ENCODE peak calls at places on chromosomes 6 and 20, in eight cellular contexts. One of them, this sample, is unnamed.

GRCh38 chr20:46520976-46521579 is 7.7 kb upstream of the ZNF334 start:
- DNase-seq in upper lobe of right lung: no peak
- DNase-seq in Peyer's patch: no peak
- DNase-seq in cardiac muscle cell: peak; percentile 68
- DNase-seq in transverse colon: peak; percentile 44
- DNase-seq in CD8-positive, alpha-beta T cell: peak; percentile 17
- DNase-seq in left ventricle myocardium inferior: no peak
- DNase-seq in thyroid gland: peak; percentile 58
- DNase-seq in this sample: peak; percentile 67

GRCh38 chr6:101195581-101195980 is 197.9 kb upstream of the GRIK2 start:
- DNase-seq in upper lobe of right lung: no peak
- DNase-seq in Peyer's patch: no peak
- DNase-seq in cardiac muscle cell: no peak
- DNase-seq in transverse colon: no peak
- DNase-seq in CD8-positive, alpha-beta T cell: no peak
- DNase-seq in left ventricle myocardium inferior: no peak
- DNase-seq in thyroid gland: no peak
- DNase-seq in this sample: no peak

GRCh38 chr6:145148392-145149175 is 586.7 kb downstream of the EPM2A start:
- DNase-seq in upper lobe of right lung: peak; percentile 66
- DNase-seq in Peyer's patch: no peak
- DNase-seq in cardiac muscle cell: no peak
- DNase-seq in transverse colon: no peak
- DNase-seq in CD8-positive, alpha-beta T cell: no peak
- DNase-seq in left ventricle myocardium inferior: no peak
- DNase-seq in thyroid gland: no peak
- DNase-seq in this sample: peak; percentile 29

GRCh38 chr20:9514461-9515210 is at the start of gene LAMP5:
- DNase-seq in upper lobe of right lung: no peak
- DNase-seq in Peyer's patch: no peak
- DNase-seq in cardiac muscle cell: peak; percentile 89
- DNase-seq in transverse colon: no peak
- DNase-seq in CD8-positive, alpha-beta T cell: no peak
- DNase-seq in left ventricle myocardium inferior: no peak
- DNase-seq in thyroid gland: peak; percentile 27
- DNase-seq in this sample: no peak

GRCh38 chr6:63904844-63905243 is 269.2 kb downstream of the PHF3 start:
- DNase-seq in upper lobe of right lung: no peak
- DNase-seq in Peyer's patch: no peak
- DNase-seq in cardiac muscle cell: no peak
- DNase-seq in transverse colon: no peak
- DNase-seq in CD8-positive, alpha-beta T cell: no peak
- DNase-seq in left ventricle myocardium inferior: no peak
- DNase-seq in thyroid gland: no peak
- DNase-seq in this sample: no peak

GRCh38 chr20:4018015-4018748 is 2.8 kb upstream of the RNF24 start:
- DNase-seq in upper lobe of right lung: no peak
- DNase-seq in Peyer's patch: no peak
- DNase-seq in cardiac muscle cell: no peak
- DNase-seq in transverse colon: no peak
- DNase-seq in CD8-positive, alpha-beta T cell: no peak
- DNase-seq in left ventricle myocardium inferior: no peak
- DNase-seq in thyroid gland: peak; percentile 28
- DNase-seq in this sample: no peak

GRCh38 chr20:7650081-7650480 is 290.2 kb downstream of the HAO1 start:
- DNase-seq in upper lobe of right lung: no peak
- DNase-seq in Peyer's patch: no peak
- DNase-seq in cardiac muscle cell: no peak
- DNase-seq in transverse colon: no peak
- DNase-seq in CD8-positive, alpha-beta T cell: no peak
- DNase-seq in left ventricle myocardium inferior: no peak
- DNase-seq in thyroid gland: no peak
- DNase-seq in this sample: no peak

GRCh38 chr6:139590206-139590605 is 215.8 kb upstream of the CITED2 start:
- DNase-seq in upper lobe of right lung: no peak
- DNase-seq in Peyer's patch: no peak
- DNase-seq in cardiac muscle cell: no peak
- DNase-seq in transverse colon: peak; percentile 21
- DNase-seq in CD8-positive, alpha-beta T cell: no peak
- DNase-seq in left ventricle myocardium inferior: no peak
- DNase-seq in thyroid gland: peak; percentile 29
- DNase-seq in this sample: peak; percentile 53

GRCh38 chr20:14335122-14335521 is 2.3 kb downstream of the FLRT3 start:
- DNase-seq in upper lobe of right lung: no peak
- DNase-seq in Peyer's patch: no peak
- DNase-seq in cardiac muscle cell: no peak
- DNase-seq in transverse colon: no peak
- DNase-seq in CD8-positive, alpha-beta T cell: no peak
- DNase-seq in left ventricle myocardium inferior: no peak
- DNase-seq in thyroid gland: no peak
- DNase-seq in this sample: no peak

GRCh38 chr20:14337400-14338171 is at the start of gene FLRT3:
- DNase-seq in upper lobe of right lung: peak; percentile 72
- DNase-seq in Peyer's patch: peak; percentile 68
- DNase-seq in cardiac muscle cell: peak; percentile 94
- DNase-seq in transverse colon: peak; percentile 79
- DNase-seq in CD8-positive, alpha-beta T cell: no peak
- DNase-seq in left ventricle myocardium inferior: peak; percentile 36
- DNase-seq in thyroid gland: peak; percentile 92
- DNase-seq in this sample: peak; percentile 85

GRCh38 chr20:14334306-14334930 is 3.0 kb downstream of the FLRT3 start:
- DNase-seq in upper lobe of right lung: no peak
- DNase-seq in Peyer's patch: no peak
- DNase-seq in cardiac muscle cell: peak; percentile 75
- DNase-seq in transverse colon: no peak
- DNase-seq in CD8-positive, alpha-beta T cell: no peak
- DNase-seq in left ventricle myocardium inferior: no peak
- DNase-seq in thyroid gland: peak; percentile 59
- DNase-seq in this sample: peak; percentile 47

GRCh38 chr20:14333734-14334133 is 3.7 kb downstream of the FLRT3 start:
- DNase-seq in upper lobe of right lung: no peak
- DNase-seq in Peyer's patch: no peak
- DNase-seq in cardiac muscle cell: no peak
- DNase-seq in transverse colon: no peak
- DNase-seq in CD8-positive, alpha-beta T cell: no peak
- DNase-seq in left ventricle myocardium inferior: no peak
- DNase-seq in thyroid gland: no peak
- DNase-seq in this sample: no peak

GRCh38 chr20:14336667-14337066 is 745 bp downstream of the FLRT3 start:
- DNase-seq in upper lobe of right lung: no peak
- DNase-seq in Peyer's patch: no peak
- DNase-seq in cardiac muscle cell: peak; percentile 55
- DNase-seq in transverse colon: no peak
- DNase-seq in CD8-positive, alpha-beta T cell: no peak
- DNase-seq in left ventricle myocardium inferior: no peak
- DNase-seq in thyroid gland: peak; percentile 5
- DNase-seq in this sample: no peak
- H3K27ac ChIP-seq in upper lobe of right lung: peak overlapping the region; percentile 71
- H3K27ac ChIP-seq in Peyer's patch: no peak overlapping the region
- H3K27ac ChIP-seq in cardiac muscle cell: peak overlapping the region; percentile 84
- H3K27ac ChIP-seq in transverse colon: peak overlapping the region; percentile 65
- H3K27ac ChIP-seq in CD8-positive, alpha-beta T cell: no peak overlapping the region
- H3K27ac ChIP-seq in left ventricle myocardium inferior: no peak overlapping the region
- H3K27ac ChIP-seq in thyroid gland: no peak overlapping the region
- H3K27ac ChIP-seq in this sample: peak overlapping the region; percentile 82

GRCh38 chr6:44454198-44454597 is 66.7 kb downstream of the CDC5L start:
- DNase-seq in upper lobe of right lung: no peak
- DNase-seq in Peyer's patch: no peak
- DNase-seq in cardiac muscle cell: no peak
- DNase-seq in transverse colon: no peak
- DNase-seq in CD8-positive, alpha-beta T cell: no peak
- DNase-seq in left ventricle myocardium inferior: no peak
- DNase-seq in thyroid gland: no peak
- DNase-seq in this sample: no peak

GRCh38 chr6:44458551-44458950 is 71.0 kb downstream of the CDC5L start:
- DNase-seq in upper lobe of right lung: no peak
- DNase-seq in Peyer's patch: no peak
- DNase-seq in cardiac muscle cell: no peak
- DNase-seq in transverse colon: no peak
- DNase-seq in CD8-positive, alpha-beta T cell: no peak
- DNase-seq in left ventricle myocardium inferior: no peak
- DNase-seq in thyroid gland: no peak
- DNase-seq in this sample: no peak

GRCh38 chr6:44456070-44456965 is 68.8 kb downstream of the CDC5L start:
- DNase-seq in upper lobe of right lung: no peak
- DNase-seq in Peyer's patch: no peak
- DNase-seq in cardiac muscle cell: peak; percentile 59
- DNase-seq in transverse colon: peak; percentile 34
- DNase-seq in CD8-positive, alpha-beta T cell: peak; percentile 7
- DNase-seq in left ventricle myocardium inferior: no peak
- DNase-seq in thyroid gland: peak; percentile 31
- DNase-seq in this sample: peak; percentile 46

GRCh38 chr6:44457606-44458005 is 70.1 kb downstream of the CDC5L start:
- DNase-seq in upper lobe of right lung: no peak
- DNase-seq in Peyer's patch: no peak
- DNase-seq in cardiac muscle cell: no peak
- DNase-seq in transverse colon: no peak
- DNase-seq in CD8-positive, alpha-beta T cell: no peak
- DNase-seq in left ventricle myocardium inferior: no peak
- DNase-seq in thyroid gland: no peak
- DNase-seq in this sample: peak; percentile 49

DNA sequence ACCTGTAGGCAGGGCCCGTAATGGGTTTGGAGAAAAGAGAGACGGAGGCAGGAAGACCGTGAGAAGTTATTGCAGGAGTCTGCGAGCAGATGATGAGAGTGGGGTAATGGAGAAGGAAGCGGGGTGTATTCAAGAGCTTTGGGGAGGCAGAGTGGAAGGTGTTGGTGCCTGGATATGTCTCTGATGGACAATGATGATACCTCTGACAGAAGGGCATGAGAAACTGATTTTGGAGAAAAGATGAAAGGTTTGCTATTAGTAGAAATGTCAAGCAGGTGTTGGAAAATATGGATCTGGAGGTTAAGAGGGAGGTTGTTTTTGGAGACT is 69.4 kb downstream of the CDC5L start:
- DNase-seq in upper lobe of right lung: no peak
- DNase-seq in Peyer's patch: no peak
- DNase-seq in cardiac muscle cell: no peak
- DNase-seq in transverse colon: no peak
- DNase-seq in CD8-positive, alpha-beta T cell: no peak
- DNase-seq in left ventricle myocardium inferior: no peak
- DNase-seq in thyroid gland: no peak
- DNase-seq in this sample: no peak
- TF ChIP-seq CTCF in upper lobe of right lung: no peak
- TF ChIP-seq CTCF in Peyer's patch: no peak
- TF ChIP-seq CTCF in cardiac muscle cell: no peak
- TF ChIP-seq CTCF in transverse colon: no peak
- TF ChIP-seq CTCF in CD8-positive, alpha-beta T cell: no peak
- TF ChIP-seq CTCF in left ventricle myocardium inferior: no peak
- TF ChIP-seq CTCF in thyroid gland: no peak
- TF ChIP-seq CTCF in this sample: no peak

DNA sequence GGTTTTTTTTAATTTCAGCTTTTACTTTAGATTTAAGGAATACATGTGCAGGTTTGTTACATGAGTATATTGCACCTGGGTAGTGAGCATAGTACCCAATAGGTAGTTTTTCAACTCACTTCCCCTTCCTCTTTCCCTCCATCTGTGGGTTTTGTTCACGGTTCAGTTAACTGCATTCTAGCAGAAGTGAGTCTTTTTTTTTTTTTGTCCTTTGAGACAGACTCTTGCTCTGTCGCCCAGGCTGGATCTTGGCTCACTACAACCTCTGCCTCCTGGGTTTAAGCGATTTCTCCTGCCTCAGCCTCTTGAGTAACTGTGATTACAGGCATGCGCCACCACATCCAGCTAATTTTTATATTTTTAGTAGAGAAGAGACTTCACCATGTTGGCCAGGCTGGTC is 8.7 kb downstream of the UBR2 start:
- DNase-seq in upper lobe of right lung: no peak
- DNase-seq in Peyer's patch: no peak
- DNase-seq in cardiac muscle cell: no peak
- DNase-seq in transverse colon: no peak
- DNase-seq in CD8-positive, alpha-beta T cell: no peak
- DNase-seq in left ventricle myocardium inferior: no peak
- DNase-seq in thyroid gland: peak; percentile 19
- DNase-seq in this sample: no peak
- H3K27ac ChIP-seq in upper lobe of right lung: no peak overlapping the region
- H3K27ac ChIP-seq in Peyer's patch: no peak overlapping the region
- H3K27ac ChIP-seq in cardiac muscle cell: no peak overlapping the region
- H3K27ac ChIP-seq in transverse colon: peak overlapping the region; percentile 5
- H3K27ac ChIP-seq in CD8-positive, alpha-beta T cell: no peak overlapping the region
- H3K27ac ChIP-seq in left ventricle myocardium inferior: no peak overlapping the region
- H3K27ac ChIP-seq in thyroid gland: no peak overlapping the region
- H3K27ac ChIP-seq in this sample: no peak overlapping the region

GRCh38 chr6:85002847-85003246 is 238.4 kb upstream of the TBX18 start:
- DNase-seq in upper lobe of right lung: no peak
- DNase-seq in Peyer's patch: no peak
- DNase-seq in cardiac muscle cell: no peak
- DNase-seq in transverse colon: no peak
- DNase-seq in CD8-positive, alpha-beta T cell: no peak
- DNase-seq in left ventricle myocardium inferior: no peak
- DNase-seq in thyroid gland: no peak
- DNase-seq in this sample: no peak

GRCh38 chr6:85008311-85009015 is 244.1 kb upstream of the TBX18 start:
- DNase-seq in upper lobe of right lung: no peak
- DNase-seq in Peyer's patch: no peak
- DNase-seq in cardiac muscle cell: no peak
- DNase-seq in transverse colon: no peak
- DNase-seq in CD8-positive, alpha-beta T cell: no peak
- DNase-seq in left ventricle myocardium inferior: no peak
- DNase-seq in thyroid gland: no peak
- DNase-seq in this sample: no peak

GRCh38 chr6:85006362-85006761 is 242.0 kb upstream of the TBX18 start:
- DNase-seq in upper lobe of right lung: no peak
- DNase-seq in Peyer's patch: no peak
- DNase-seq in cardiac muscle cell: no peak
- DNase-seq in transverse colon: no peak
- DNase-seq in CD8-positive, alpha-beta T cell: no peak
- DNase-seq in left ventricle myocardium inferior: no peak
- DNase-seq in thyroid gland: no peak
- DNase-seq in this sample: no peak

GRCh38 chr6:85005494-85005893 is 241.1 kb upstream of the TBX18 start:
- DNase-seq in upper lobe of right lung: no peak
- DNase-seq in Peyer's patch: no peak
- DNase-seq in cardiac muscle cell: no peak
- DNase-seq in transverse colon: no peak
- DNase-seq in CD8-positive, alpha-beta T cell: no peak
- DNase-seq in left ventricle myocardium inferior: no peak
- DNase-seq in thyroid gland: no peak
- DNase-seq in this sample: no peak

DNA sequence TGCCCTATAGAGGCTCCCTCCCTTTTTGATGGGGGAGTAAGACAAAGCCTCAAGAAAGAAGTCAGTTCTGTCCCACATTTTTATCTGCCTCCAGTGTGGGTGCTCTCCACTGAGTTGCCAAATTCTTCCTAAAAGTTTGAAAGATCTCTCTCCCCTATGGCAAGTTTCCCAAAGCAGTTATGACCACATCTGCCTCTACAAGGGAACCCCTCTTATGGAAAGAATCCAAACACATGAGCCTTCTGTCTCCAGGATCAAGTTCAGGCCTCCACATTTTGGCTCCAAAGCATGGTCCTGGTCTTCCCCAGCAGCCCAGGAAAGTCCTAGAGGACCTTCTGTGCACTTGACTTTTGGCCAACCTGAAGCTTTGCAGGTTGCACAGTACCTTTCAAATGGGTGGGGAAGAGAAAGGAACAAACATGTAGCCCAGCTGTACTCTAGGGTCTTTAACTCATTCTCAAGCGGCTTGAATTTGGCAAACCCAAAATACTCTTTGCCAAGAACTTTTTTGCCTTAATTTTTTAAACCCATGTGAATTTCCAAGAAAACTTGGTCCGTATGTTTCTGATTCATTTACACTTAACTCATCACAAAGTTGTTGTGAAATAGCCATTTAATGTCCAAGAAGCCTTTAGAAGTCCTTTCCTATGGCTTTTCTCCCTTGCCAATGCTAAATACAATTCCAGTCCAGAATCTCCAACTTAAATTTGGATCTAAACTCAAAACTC is 240.0 kb upstream of the TBX18 start:
- DNase-seq in upper lobe of right lung: no peak
- DNase-seq in Peyer's patch: no peak
- DNase-seq in cardiac muscle cell: no peak
- DNase-seq in transverse colon: no peak
- DNase-seq in CD8-positive, alpha-beta T cell: no peak
- DNase-seq in left ventricle myocardium inferior: peak; percentile 23
- DNase-seq in thyroid gland: no peak
- DNase-seq in this sample: no peak
- TF ChIP-seq CTCF in upper lobe of right lung: no peak
- TF ChIP-seq CTCF in Peyer's patch: no peak
- TF ChIP-seq CTCF in cardiac muscle cell: no peak
- TF ChIP-seq CTCF in transverse colon: no peak
- TF ChIP-seq CTCF in CD8-positive, alpha-beta T cell: no peak
- TF ChIP-seq CTCF in left ventricle myocardium inferior: no peak
- TF ChIP-seq CTCF in thyroid gland: no peak
- TF ChIP-seq CTCF in this sample: no peak

This sample was measured in stomach.